ENCODE peak calls at places on chromosome 12, in six cellular contexts. F is stimulated activated CD4-positive, alpha-beta T cell treated with anti-CD3 and anti-CD28 coated beads, TNF-alpha, amount 100 ng/mL, for 24 hours; R is prostate gland; S is BJ; Q is SW480; D is ELR. K is an unnamed sample.

GRCh38 chr12:19757317-19757877 is 318.1 kb downstream of the AEBP2 start:
- DNase-seq in F (no peak), R (no peak), S (no peak), Q (peak; percentile 66), D (peak; percentile 52), K (peak; percentile 60)

GRCh38 chr12:15719230-15719629 is 70.0 kb downstream of the EPS8 start:
- DNase-seq in F (no peak), R (no peak), S (no peak), Q (no peak), D (peak; percentile 61), K (no peak)

GRCh38 chr12:6635375-6635855 is 344 bp downstream of the LPAR5 start:
- DNase-seq in F (peak; percentile 54), R (no peak), S (no peak), Q (peak; percentile 43), D (no peak), K (no peak)

GRCh38 chr12:52532636-52533035 is 12.4 kb upstream of the KRT5 start:
- DNase-seq in F (no peak), R (no peak), S (no peak), Q (no peak), D (no peak), K (no peak)

GRCh38 chr12:83904175-83904574 is 1008.4 kb downstream of the SLC6A15 start:
- DNase-seq in F (no peak), R (no peak), S (no peak), Q (no peak), D (no peak), K (no peak)

GRCh38 chr12:112381898-112382796 is at the start of gene HECTD4:
- DNase-seq in F (peak; percentile 93), R (peak; percentile 94), S (no peak), Q (peak; percentile 85), D (peak; percentile 93), K (peak; percentile 96)

GRCh38 chr12:50050410-50051280 is 6.8 kb upstream of the ASIC1 start:
- DNase-seq in F (no peak), R (no peak), S (no peak), Q (no peak), D (no peak), K (no peak)

GRCh38 chr12:52531563-52532300 is 11.5 kb upstream of the KRT5 start:
- DNase-seq in F (no peak), R (no peak), S (no peak), Q (no peak), D (no peak), K (no peak)

GRCh38 chr12:58814036-58814435 is 106.3 kb downstream of the LRIG3 start:
- DNase-seq in F (no peak), R (no peak), S (no peak), Q (no peak), D (no peak), K (no peak)

GRCh38 chr12:54159140-54159539 is 29.6 kb downstream of the SMUG1 start:
- DNase-seq in F (peak; percentile 36), R (no peak), S (no peak), Q (peak; percentile 75), D (peak; percentile 15), K (no peak)

GRCh38 chr12:120224304-120225199 is 23.6 kb upstream of the RPLP0 start:
- DNase-seq in F (no peak), R (peak; percentile 36), S (no peak), Q (no peak), D (no peak), K (no peak)

GRCh38 chr12:80780746-80781145 is 64.0 kb downstream of the MYF5 start:
- DNase-seq in F (no peak), R (no peak), S (no peak), Q (no peak), D (no peak), K (no peak)

GRCh38 chr12:114355389-114356088 is 50.4 kb downstream of the TBX5 start:
- DNase-seq in F (no peak), R (no peak), S (no peak), Q (no peak), D (peak; percentile 23), K (no peak)

GRCh38 chr12:3489057-3489456 is 1.9 kb upstream of the PRMT8 start:
- DNase-seq in F (no peak), R (no peak), S (no peak), Q (no peak), D (no peak), K (no peak)

GRCh38 chr12:50751921-50752721 is 11.8 kb upstream of the ATF1 start:
- DNase-seq in F (no peak), R (no peak), S (no peak), Q (no peak), D (peak; percentile 45), K (no peak)

GRCh38 chr12:10701226-10701681 is 21.9 kb downstream of the YBX3 start:
- DNase-seq in F (peak; percentile 47), R (no peak), S (peak; percentile 59), Q (no peak), D (no peak), K (no peak)

GRCh38 chr12:27226319-27226984 is 17.6 kb upstream of the STK38L start:
- DNase-seq in F (no peak), R (peak; percentile 14), S (no peak), Q (no peak), D (no peak), K (peak; percentile 82)

GRCh38 chr12:98470469-98471082 is 44.8 kb upstream of the TMPO start:
- DNase-seq in F (no peak), R (no peak), S (no peak), Q (no peak), D (no peak), K (no peak)

GRCh38 chr12:106766393-106766826 is 8.1 kb upstream of the RIC8B start:
- DNase-seq in F (no peak), R (no peak), S (no peak), Q (no peak), D (no peak), K (no peak)

GRCh38 chr12:24595652-24596235 is 353.2 kb downstream of the BCAT1 start:
- DNase-seq in F (no peak), R (no peak), S (no peak), Q (peak; percentile 31), D (peak; percentile 68), K (no peak)

K was measured in LoVo.